ENCODE peak calls at places on chromosomes 3 and 15, in four cellular contexts. W is A549, S is K562, L is GM12878. F is an unnamed sample.

GRCh38 chr3:98532275-98532637 is 478 bp downstream of the GPR15 start:
- DNase-seq in L (no peak), W (no peak), S (no peak), F (no peak)

GRCh38 chr3:115401891-115402501 is 221.3 kb upstream of the GAP43 start:
- DNase-seq in L (no peak), S (no peak), W (no peak), F (peak; percentile 86)

GRCh38 chr15:68210821-68211655 is 5.9 kb upstream of the CALML4 start:
- DNase-seq in W (peak; percentile 72), L (no peak), S (peak; percentile 65), F (peak; percentile 42)

GRCh38 chr3:66392512-66392911 is 108.3 kb downstream of the LRIG1 start:
- DNase-seq in S (no peak), L (no peak), W (no peak), F (no peak)

GRCh38 chr3:144524531-144524930 is 552.9 kb downstream of the DIPK2A start:
- DNase-seq in S (no peak), W (no peak), L (no peak), F (no peak)

GRCh38 chr15:92882697-92883642 is 17.2 kb upstream of the CHD2 start:
- DNase-seq in L (no peak), W (no peak), S (no peak), F (no peak)

GRCh38 chr3:58234516-58234931 is 3.1 kb upstream of the ABHD6 start:
- DNase-seq in L (no peak), W (peak; percentile 21), S (no peak), F (peak; percentile 67)

GRCh38 chr3:146732325-146732724 is 127.2 kb upstream of the PLSCR5 start:
- DNase-seq in W (no peak), L (no peak), S (no peak), F (no peak)

GRCh38 chr3:50395070-50395860 is 35.9 kb upstream of the TMEM115 start:
- DNase-seq in S (no peak), L (no peak), W (no peak), F (no peak)

GRCh38 chr3:21417991-21418390 is 333.0 kb downstream of the ZNF385D start:
- DNase-seq in W (no peak), L (no peak), S (no peak), F (no peak)

GRCh38 chr3:164453695-164454094 is 624.6 kb downstream of the SI start:
- DNase-seq in L (no peak), W (no peak), S (no peak), F (no peak)

GRCh38 chr15:91268510-91268909 is 168.5 kb downstream of the SV2B start:
- DNase-seq in S (peak; percentile 71), L (no peak), W (peak; percentile 37), F (no peak)

DNA sequence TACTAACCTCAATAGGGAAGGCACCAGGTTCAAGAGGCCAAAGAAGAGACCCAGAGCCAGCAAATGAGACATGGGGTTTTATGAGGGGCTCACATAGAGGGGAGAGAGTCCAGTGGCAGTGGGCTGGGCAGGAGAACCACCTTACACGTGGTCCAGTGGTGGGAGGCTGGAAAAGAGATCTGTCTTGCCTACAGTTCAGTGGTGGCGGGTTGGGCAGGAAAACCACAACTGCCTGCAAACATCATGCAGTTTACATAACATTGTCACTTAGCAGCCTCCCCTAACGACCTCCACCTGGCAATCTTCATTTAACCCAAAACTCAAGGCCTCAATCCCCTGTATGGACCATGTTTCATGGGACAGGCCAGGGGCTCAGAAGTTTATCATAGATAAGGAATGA is 29.1 kb downstream of the CRYGS start:
- DNase-seq in L (no peak), S (no peak), W (no peak), F (no peak)
- TF ChIP-seq ELK1 in L (no peak), S (no peak), W (no peak), F (no peak)

GRCh38 chr3:140931016-140931454 is 10.6 kb upstream of the SLC25A36 start:
- DNase-seq in W (no peak), L (no peak), S (no peak), F (no peak)
- TF ChIP-seq ELK1 in W (no peak), L (no peak), S (no peak), F (no peak)

GRCh38 chr3:118501152-118501551 is 533.5 kb downstream of the IGSF11 start:
- DNase-seq in L (no peak), S (no peak), W (peak; percentile 3), F (no peak)

GRCh38 chr3:118505784-118506183 is 528.9 kb downstream of the IGSF11 start:
- DNase-seq in S (no peak), L (no peak), W (no peak), F (no peak)

DNA sequence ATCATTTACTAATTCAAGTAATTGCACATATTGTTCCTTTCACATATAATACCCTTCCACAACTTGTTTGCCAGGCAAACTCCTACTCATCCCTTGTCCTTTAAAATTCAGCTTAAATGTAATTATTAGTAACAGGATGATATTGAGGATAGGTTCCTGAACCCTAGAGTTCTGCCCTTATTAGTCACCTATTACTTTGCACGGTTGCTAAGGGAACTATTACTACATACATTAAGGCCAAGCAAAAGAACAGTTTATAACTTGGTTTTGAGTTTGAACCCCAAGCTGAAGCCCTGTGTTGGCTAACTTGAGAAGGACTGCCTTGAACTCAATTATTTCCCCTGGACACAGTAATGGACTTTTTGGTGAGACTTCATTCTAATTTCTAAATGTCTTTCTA is 529.7 kb downstream of the IGSF11 start:
- DNase-seq in W (no peak), L (no peak), S (no peak), F (no peak)
- TF ChIP-seq ELK1 in W (no peak), L (no peak), S (no peak), F (no peak)

GRCh38 chr3:88105325-88105724 is 44.4 kb upstream of the C3orf38 start:
- DNase-seq in S (no peak), L (no peak), W (no peak), F (no peak)
- TF ChIP-seq ELK1 in S (no peak), L (no peak), W (no peak), F (no peak)

F was measured in IMR-90.